ENCODE peak calls at places on chromosomes 13 and 19, in six cellular contexts. B is D341Med, R is neural progenitor cell, Y is foreskin melanocyte, I is foreskin fibroblast, J is GM23248. T is an unnamed sample.

GRCh38 chr19:36222503-36222902 is 7.6 kb downstream of the ZNF146 start:
- DNase-seq in B (no peak), R (no peak), Y (no peak), I (no peak), J (no peak), T (no peak)

GRCh38 chr13:110005563-110005962 is 219.2 kb upstream of the IRS2 start:
- DNase-seq in I (peak), J (peak), R (no peak), Y (no peak), B (no peak), T (no peak)

GRCh38 chr13:24068472-24068871 is 92.0 kb upstream of the SPATA13 start:
- DNase-seq in J (peak), I (peak), Y (no peak), R (no peak), B (no peak), T (no peak)

GRCh38 chr19:3607398-3608078 is 863 bp upstream of the TBXA2R start:
- DNase-seq in J (peak), R (peak), I (peak), Y (no peak), B (no peak), T (peak)

GRCh38 chr13:48302920-48303330 is 626 bp upstream of the RB1 start:
- DNase-seq in J (no peak), I (no peak), Y (no peak), B (no peak), R (no peak), T (no peak)

GRCh38 chr19:2059422-2060201 is 8.6 kb upstream of the MKNK2 start:
- DNase-seq in B (no peak), R (peak), I (peak), Y (peak), J (peak), T (no peak)

GRCh38 chr13:67880916-67881315 is 650.8 kb upstream of the PCDH9 start:
- DNase-seq in B (no peak), R (no peak), Y (peak), J (no peak), I (no peak), T (no peak)

GRCh38 chr13:106163426-106163825 is 372.0 kb downstream of the EFNB2 start:
- DNase-seq in I (no peak), R (no peak), J (no peak), B (no peak), Y (no peak), T (no peak)

GRCh38 chr19:55360902-55361301 is 2.2 kb downstream of the GARIN5B start:
- DNase-seq in R (no peak), I (no peak), J (no peak), B (no peak), Y (no peak), T (no peak)

GRCh38 chr19:33785795-33786194 is 10.9 kb upstream of the KCTD15 start:
- DNase-seq in B (no peak), J (peak), Y (no peak), R (no peak), I (peak), T (no peak)

GRCh38 chr19:21321996-21322395 is 7.2 kb downstream of the ZNF708 start:
- DNase-seq in B (no peak), R (no peak), J (peak), I (no peak), Y (no peak), T (no peak)

GRCh38 chr19:6772028-6772865 is at the start of gene VAV1:
- DNase-seq in J (no peak), I (no peak), R (no peak), B (no peak), Y (no peak), T (no peak)

GRCh38 chr13:32309812-32310706 is 5.1 kb downstream of the ZAR1L start:
- DNase-seq in I (peak), R (peak), J (peak), B (peak), Y (peak), T (peak)

GRCh38 chr13:62360609-62361008 is 945.0 kb upstream of the PCDH20 start:
- DNase-seq in B (no peak), J (no peak), Y (no peak), I (no peak), R (no peak), T (peak)

GRCh38 chr13:101838305-101838835 is 385.9 kb downstream of the ITGBL1 start:
- DNase-seq in J (peak), I (peak), B (no peak), Y (no peak), R (no peak), T (no peak)

GRCh38 chr19:33246729-33247440 is 21.2 kb upstream of the SLC7A10 start:
- DNase-seq in R (no peak), B (no peak), I (no peak), J (peak), Y (no peak), T (no peak)

GRCh38 chr13:50257646-50258045 is 242.4 kb downstream of the KCNRG start:
- DNase-seq in J (no peak), B (no peak), R (no peak), Y (no peak), I (no peak), T (no peak)

GRCh38 chr19:13298565-13299481 is 148.6 kb downstream of the IER2 start:
- DNase-seq in Y (no peak), B (no peak), R (no peak), J (no peak), I (no peak), T (no peak)

GRCh38 chr19:35903550-35904179 is 1.3 kb downstream of the HCST start:
- DNase-seq in J (peak), Y (peak), B (no peak), R (peak), I (peak), T (peak)

GRCh38 chr19:45376045-45376724 is 5.8 kb upstream of the ERCC2 start:
- DNase-seq in B (no peak), R (peak), Y (peak), I (peak), J (peak), T (no peak)

GRCh38 chr13:36736119-36736726 is 62.4 kb downstream of the SERTM1 start:
- DNase-seq in Y (peak), R (peak), I (peak), B (peak), J (peak), T (peak)

GRCh38 chr19:33064117-33064777 is 441 bp downstream of the RHPN2 start:
- DNase-seq in R (no peak), J (peak), B (peak), Y (no peak), I (peak), T (peak)

GRCh38 chr13:80618777-80619176 is 277.9 kb upstream of the SPRY2 start:
- DNase-seq in I (peak), B (no peak), R (no peak), J (no peak), Y (no peak), T (no peak)

GRCh38 chr13:20369886-20370361 is 137.8 kb upstream of the GJB6 start:
- DNase-seq in R (no peak), B (no peak), Y (no peak), I (no peak), J (no peak), T (no peak)

GRCh38 chr19:49442793-49443365 is 1.6 kb upstream of the SLC17A7 start:
- DNase-seq in Y (peak), J (peak), B (peak), I (peak), R (peak), T (peak)

GRCh38 chr19:49688531-49689132 is 762 bp upstream of the ADM5 start:
- DNase-seq in I (peak), R (no peak), Y (no peak), B (no peak), J (no peak), T (no peak)

GRCh38 chr13:111506131-111506530 is 185.7 kb downstream of the TEX29 start:
- DNase-seq in J (no peak), R (no peak), I (no peak), B (no peak), Y (no peak), T (no peak)

GRCh38 chr19:55179570-55180484 is at the start of gene SYT5:
- DNase-seq in I (peak), R (peak), Y (no peak), J (peak), B (peak), T (no peak)

GRCh38 chr13:50740052-50740741 is 103.3 kb downstream of the DLEU7 start:
- DNase-seq in R (no peak), B (no peak), Y (no peak), J (peak), I (peak), T (no peak)

GRCh38 chr19:3565177-3565576 is 7.6 kb upstream of the HMG20B start:
- DNase-seq in I (no peak), R (no peak), J (no peak), Y (peak), B (no peak), T (no peak)

GRCh38 chr13:99501952-99502310 is 659 bp downstream of the TM9SF2 start:
- DNase-seq in B (peak), Y (peak), I (peak), R (no peak), J (peak), T (peak)

GRCh38 chr19:15173746-15174404 is 26.9 kb downstream of the NOTCH3 start:
- DNase-seq in J (peak), R (no peak), Y (no peak), I (peak), B (no peak), T (peak)

GRCh38 chr13:41465215-41465907 is 8.0 kb downstream of the RGCC start:
- DNase-seq in Y (no peak), J (peak), I (peak), R (no peak), B (no peak), T (peak)